ENCODE peak calls at places on chromosome 3, in ten cellular contexts. P is stimulated activated CD4-positive, alpha-beta T cell treated with anti-CD3 and anti-CD28 coated beads, Interleukin-1b, Interleukin-23, amount 100 ng/mL, for 1 hour; N is GM04504; Z is fibroblast of the conjunctiva; Q is anterior cingulate cortex; G is GF-D8; O is occipital lobe; J is A172; S is fibroblast of pulmonary artery; H is brain pericyte. L is an unnamed sample.
A peak's percentile ranks its signal among the peaks of the same experiment; 100 is the strongest.

GRCh38 chr3:41742127-41742526 is 219.8 kb downstream of the ULK4 start:
- DNase-seq in P (no peak), N (no peak), Z (no peak), Q (no peak), G (no peak), O (no peak), J (no peak), S (no peak), H (no peak), L (no peak)

GRCh38 chr3:72887723-72888545 is at the start of gene GXYLT2:
- DNase-seq in P (no peak), N (no peak), Z (peak; percentile 36), Q (peak; percentile 68), G (no peak), O (peak; percentile 41), J (peak; percentile 52), S (peak; percentile 81), H (no peak), L (peak; percentile 26)

GRCh38 chr3:37945803-37946530 is 44.6 kb upstream of the VILL start:
- DNase-seq in P (no peak), N (no peak), Z (no peak), Q (no peak), G (peak; percentile 76), O (no peak), J (peak; percentile 83), S (peak; percentile 81), H (peak; percentile 47), L (no peak)

GRCh38 chr3:128620268-128620691 is 30.3 kb downstream of the RPN1 start:
- DNase-seq in P (no peak), N (no peak), Z (no peak), Q (no peak), G (no peak), O (no peak), J (no peak), S (no peak), H (no peak), L (no peak)

GRCh38 chr3:96183871-96184270 is 630.5 kb upstream of the EPHA6 start:
- DNase-seq in P (no peak), N (no peak), Z (no peak), Q (no peak), G (no peak), O (no peak), J (no peak), S (no peak), H (no peak), L (no peak)

GRCh38 chr3:46378426-46378942 is 7.7 kb downstream of the CCR5 start:
- DNase-seq in P (peak; percentile 45), N (no peak), Z (peak; percentile 29), Q (peak; percentile 13), G (peak; percentile 37), O (no peak), J (peak; percentile 55), S (peak; percentile 62), H (no peak), L (peak; percentile 50)

GRCh38 chr3:50625879-50626182 is 8.9 kb downstream of the MAPKAPK3 start:
- DNase-seq in P (no peak), N (no peak), Z (no peak), Q (no peak), G (no peak), O (no peak), J (no peak), S (no peak), H (no peak), L (peak; percentile 99)

GRCh38 chr3:115381573-115381912 is 234.5 kb upstream of the ZBTB20 start:
- DNase-seq in P (no peak), N (no peak), Z (no peak), Q (no peak), G (no peak), O (peak; percentile 72), J (no peak), S (peak; percentile 51), H (no peak), L (no peak)

GRCh38 chr3:139281096-139281495 is 62.7 kb upstream of the MRPS22 start:
- DNase-seq in P (no peak), N (peak; percentile 76), Z (no peak), Q (no peak), G (no peak), O (no peak), J (no peak), S (no peak), H (no peak), L (no peak)

GRCh38 chr3:173732237-173732636 is 334.7 kb downstream of the NLGN1 start:
- DNase-seq in P (no peak), N (no peak), Z (no peak), Q (no peak), G (no peak), O (no peak), J (no peak), S (no peak), H (no peak), L (no peak)

GRCh38 chr3:114572364-114573062 is 278.7 kb downstream of the TIGIT start:
- DNase-seq in P (no peak), N (no peak), Z (no peak), Q (no peak), G (no peak), O (no peak), J (no peak), S (no peak), H (no peak), L (no peak)

GRCh38 chr3:132164469-132165092 is 129.8 kb upstream of the CPNE4 start:
- DNase-seq in P (no peak), N (no peak), Z (peak; percentile 5), Q (no peak), G (no peak), O (no peak), J (no peak), S (peak; percentile 54), H (no peak), L (no peak)

L was measured in gastrocnemius medialis.